ENCODE peak calls at places on chromosomes 12 and 14, in six cellular contexts. O is right lobe of liver, X is body of pancreas, W is H1, E is uterus, V is GM12878. D is an unnamed sample.
A peak's percentile ranks its signal among the peaks of the same experiment; 100 is the strongest.

GRCh38 chr14:104223101-104223809 is 84.9 kb downstream of the KIF26A start:
- DNase-seq in O (peak; percentile 52), X (peak; percentile 43), W (no peak), E (no peak), V (no peak), D (no peak)

GRCh38 chr12:43338848-43339526 is 213.0 kb downstream of the ADAMTS20 start:
- DNase-seq in O (no peak), X (no peak), W (peak; percentile 2), E (no peak), V (peak; percentile 42), D (no peak)

GRCh38 chr14:69620211-69620611 is 8.8 kb downstream of the SUSD6 start:
- DNase-seq in O (no peak), X (no peak), W (no peak), E (no peak), V (no peak), D (no peak)

GRCh38 chr14:37340353-37340752 is 142.6 kb downstream of the MIPOL1 start:
- DNase-seq in O (no peak), X (no peak), W (no peak), E (no peak), V (no peak), D (no peak)

GRCh38 chr12:19186722-19187661 is 57.5 kb downstream of the PLEKHA5 start:
- DNase-seq in O (no peak), X (no peak), W (no peak), E (no peak), V (no peak), D (no peak)

GRCh38 chr12:111597731-111598636 is 1.1 kb downstream of the ATXN2 start:
- DNase-seq in O (peak; percentile 77), X (peak; percentile 46), W (no peak), E (peak; percentile 59), V (no peak), D (peak; percentile 9)

GRCh38 chr14:74563621-74564159 is 48.3 kb downstream of the LTBP2 start:
- DNase-seq in O (no peak), X (no peak), W (no peak), E (no peak), V (no peak), D (no peak)

GRCh38 chr14:32564591-32564990 is 235.5 kb downstream of the AKAP6 start:
- DNase-seq in O (no peak), X (no peak), W (no peak), E (no peak), V (no peak), D (no peak)

GRCh38 chr14:69432364-69432763 is 33.9 kb downstream of the SLC39A9 start:
- DNase-seq in O (no peak), X (no peak), W (no peak), E (no peak), V (no peak), D (no peak)

GRCh38 chr12:111443586-111443985 is 37.9 kb downstream of the SH2B3 start:
- DNase-seq in O (no peak), X (peak; percentile 86), W (no peak), E (no peak), V (no peak), D (peak; percentile 45)

DNA sequence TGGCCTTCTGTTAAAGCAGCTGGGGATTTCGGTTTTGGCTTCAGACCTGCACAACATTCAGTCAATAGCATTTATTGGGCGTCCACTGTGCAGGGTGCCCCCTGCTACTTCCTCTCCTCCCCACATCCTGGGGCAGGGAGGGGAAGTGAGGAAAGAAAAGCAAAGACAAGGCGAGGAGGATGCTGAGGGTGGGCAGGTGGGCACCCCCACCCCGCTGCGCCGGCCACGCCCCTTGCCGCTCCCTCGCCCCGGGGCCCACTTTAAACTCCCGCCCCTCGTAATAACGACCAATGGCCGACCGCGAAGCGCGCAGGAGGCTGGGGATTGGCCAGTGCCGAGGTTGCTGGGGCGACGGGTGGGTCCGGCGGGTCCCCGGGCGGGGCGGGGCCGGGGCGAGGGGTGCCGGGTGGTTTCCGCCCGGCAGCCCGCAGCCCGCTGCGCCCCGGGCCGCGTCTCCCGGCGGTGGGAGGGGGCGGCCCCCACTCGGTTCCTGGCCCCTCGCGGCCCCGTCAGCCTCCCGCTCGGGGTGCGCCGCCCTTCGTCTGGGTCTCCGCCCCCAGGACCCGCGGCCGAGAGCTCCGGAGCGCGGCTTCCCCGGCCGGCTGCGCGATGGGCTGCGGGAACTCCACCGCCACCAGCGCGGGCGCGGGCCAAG is at the start of gene C12orf75:
- DNase-seq in O (peak; percentile 73), X (peak; percentile 65), W (no peak), E (peak; percentile 74), V (peak; percentile 77), D (peak; percentile 37)
- TF ChIP-seq POLR2A in O (no peak), X (no peak), W (no peak), E (peak; percentile 32), V (peak; percentile 65), D (no peak)

GRCh38 chr12:17371491-17372290 is 718.3 kb downstream of the RERGL start:
- DNase-seq in O (no peak), X (no peak), W (no peak), E (no peak), V (no peak), D (no peak)
- H3K4me1 ChIP-seq in O (no peaks in the 10 kb centered on the region), X (no peaks in the 10 kb centered on the region), W (no peaks in the 10 kb centered on the region), E (no peaks in the 10 kb centered on the region), V (no peaks in the 10 kb centered on the region), D (no peaks in the 10 kb centered on the region)

GRCh38 chr14:65412881-65413738 is 580 bp downstream of the FUT8 start:
- DNase-seq in O (peak; percentile 49), X (peak; percentile 15), W (no peak), E (peak; percentile 20), V (no peak), D (no peak)

GRCh38 chr14:65410640-65411039 is 1.9 kb upstream of the FUT8 start:
- DNase-seq in O (no peak), X (no peak), W (no peak), E (no peak), V (no peak), D (no peak)

GRCh38 chr14:65413739-65414045 is 1.2 kb downstream of the FUT8 start:
- DNase-seq in O (no peak), X (no peak), W (no peak), E (no peak), V (no peak), D (no peak)

GRCh38 chr14:65412189-65412846 is at the start of gene FUT8:
- DNase-seq in O (peak; percentile 97), X (peak; percentile 99), W (peak; percentile 93), E (peak; percentile 95), V (peak; percentile 80), D (peak; percentile 90)

GRCh38 chr14:65411656-65412188 is 808 bp upstream of the FUT8 start:
- DNase-seq in O (peak; percentile 95), X (peak; percentile 93), W (peak; percentile 80), E (peak; percentile 91), V (no peak), D (peak; percentile 89)
- TF ChIP-seq POLR2A in O (peak; percentile 25), X (peak; percentile 77), W (no peak), E (peak; percentile 55), V (peak; percentile 75), D (peak; percentile 64)

DNA sequence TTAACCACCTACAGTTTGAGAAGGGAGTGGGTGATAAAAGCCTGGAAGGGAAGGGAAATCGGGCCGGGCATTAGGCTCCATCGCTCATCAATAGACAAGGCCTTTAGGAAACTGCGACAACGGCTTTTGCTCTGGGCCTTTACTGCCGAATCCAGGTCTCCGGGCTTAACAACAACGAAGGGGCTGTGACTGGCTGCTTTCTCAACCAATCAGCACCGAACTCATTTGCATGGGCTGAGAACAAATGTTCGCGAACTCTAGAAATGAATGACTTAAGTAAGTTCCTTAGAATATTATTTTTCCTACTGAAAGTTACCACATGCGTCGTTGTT is 263 bp upstream of the RNU7-1 start:
- DNase-seq in O (no peak), X (peak; percentile 91), W (no peak), E (peak; percentile 81), V (no peak), D (peak; percentile 88)
- H3K4me1 ChIP-seq in O (peaks cover 12% of the 10 kb centered on the region), X (peaks cover 44% of the 10 kb centered on the region), W (peaks cover 22% of the 10 kb centered on the region), E (peaks cover 6% of the 10 kb centered on the region), V (peaks cover 25% of the 10 kb centered on the region), D (peaks cover 19% of the 10 kb centered on the region)

DNA sequence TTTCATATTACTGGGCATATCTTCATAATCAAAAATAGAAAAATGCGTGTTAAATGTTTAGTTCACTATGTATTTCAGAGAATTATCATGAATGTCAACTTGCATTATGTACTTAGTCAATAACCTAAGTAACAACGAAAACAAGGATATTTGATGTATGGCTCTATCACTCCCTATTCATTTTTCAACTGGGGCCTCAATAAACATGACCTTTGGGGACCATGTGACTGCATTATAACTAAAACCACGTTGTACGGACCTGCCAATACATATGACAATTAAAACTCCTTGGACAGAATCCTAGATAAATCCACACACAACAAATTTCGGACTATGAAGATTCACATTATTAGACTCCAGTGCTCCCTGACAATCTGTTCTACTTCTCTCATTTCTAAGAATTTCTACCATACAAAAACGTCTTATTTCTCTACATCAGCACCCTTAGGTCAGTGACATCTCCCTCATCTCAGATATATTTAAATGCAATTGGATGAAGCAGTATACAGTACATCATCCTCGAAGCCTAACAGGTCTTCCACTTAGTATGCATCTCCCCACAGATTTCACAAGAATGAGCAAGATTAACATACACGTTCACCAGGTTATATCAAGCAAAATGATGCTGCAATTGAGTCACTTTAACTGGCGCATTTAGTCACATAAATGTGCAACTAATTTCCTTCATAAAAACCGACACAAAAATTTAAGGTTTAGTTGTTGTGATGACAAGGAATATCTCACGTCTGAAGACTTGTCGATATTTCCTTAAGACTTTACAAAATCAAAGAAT is 1.5 kb downstream of the UBE2N start:
- DNase-seq in O (no peak), X (no peak), W (no peak), E (no peak), V (no peak), D (no peak)
- TF ChIP-seq POLR2A in O (no peak), X (no peak), W (no peak), E (no peak), V (no peak), D (no peak)

GRCh38 chr12:131093971-131094830 is 140.5 kb downstream of the ADGRD1 start:
- DNase-seq in O (peak; percentile 38), X (peak; percentile 9), W (no peak), E (peak; percentile 13), V (no peak), D (no peak)

GRCh38 chr12:131094831-131095805 is 141.4 kb downstream of the ADGRD1 start:
- DNase-seq in O (peak; percentile 46), X (peak; percentile 9), W (no peak), E (peak; percentile 8), V (no peak), D (no peak)

GRCh38 chr12:131091976-131092691 is 138.4 kb downstream of the ADGRD1 start:
- DNase-seq in O (peak; percentile 40), X (peak; percentile 6), W (no peak), E (peak; percentile 11), V (peak; percentile 38), D (no peak)

GRCh38 chr12:131091413-131091975 is 137.8 kb downstream of the ADGRD1 start:
- DNase-seq in O (peak; percentile 13), X (no peak), W (no peak), E (peak; percentile 3), V (peak; percentile 80), D (no peak)

GRCh38 chr12:131092911-131093901 is 139.5 kb downstream of the ADGRD1 start:
- DNase-seq in O (peak; percentile 42), X (peak; percentile 6), W (no peak), E (peak; percentile 10), V (peak; percentile 98), D (no peak)
- H3K4me1 ChIP-seq in O (no peaks in the 10 kb centered on the region), X (no peaks in the 10 kb centered on the region), W (no peaks in the 10 kb centered on the region), E (no peaks in the 10 kb centered on the region), V (peaks cover 46% of the 10 kb centered on the region), D (no peaks in the 10 kb centered on the region)

GRCh38 chr12:121799842-121800693 is 3.7 kb upstream of the SETD1B start:
- DNase-seq in O (peak; percentile 94), X (peak; percentile 90), W (no peak), E (peak; percentile 95), V (no peak), D (peak; percentile 94)
- TF ChIP-seq POLR2A in O (peak; percentile 55), X (peak; percentile 67), W (no peak), E (peak; percentile 86), V (peak; percentile 26), D (peak; percentile 89)

D was measured in gastrocnemius medialis.